ENCODE peak calls at places on chromosome 15, in seven cellular contexts. E is GM23338; V is CD4-positive, alpha-beta T cell; Q is heart right ventricle; G is body of pancreas; R is SK-N-SH; Y is SJSA1. I is an unnamed sample.

GRCh38 chr15:51382787-51383186 is 41.3 kb downstream of the GLDN start:
- DNase-seq in E (peak), V (no peak), Q (no peak), G (no peak), R (peak), Y (no peak), I (no peak)

GRCh38 chr15:34837246-34838016 is 42.1 kb upstream of the ACTC1 start:
- DNase-seq in E (no peak), V (no peak), Q (no peak), G (no peak), R (no peak), Y (peak), I (no peak)

GRCh38 chr15:84398763-84399701 is 163.5 kb downstream of the GOLGA6L4 start:
- DNase-seq in E (peak), V (no peak), Q (no peak), G (no peak), R (no peak), Y (peak), I (no peak)

GRCh38 chr15:101022306-101022705 is 103.1 kb downstream of the LRRK1 start:
- DNase-seq in E (no peak), V (no peak), Q (no peak), G (no peak), R (no peak), Y (peak), I (no peak)

GRCh38 chr15:58340176-58340575 is 91.6 kb upstream of the LIPC start:
- DNase-seq in E (no peak), V (no peak), Q (no peak), G (no peak), R (no peak), Y (no peak), I (no peak)

GRCh38 chr15:51212239-51212638 is 117.5 kb upstream of the TNFAIP8L3 start:
- DNase-seq in E (no peak), V (no peak), Q (no peak), G (no peak), R (no peak), Y (no peak), I (no peak)

GRCh38 chr15:66784174-66784573 is 82.1 kb downstream of the SMAD6 start:
- DNase-seq in E (no peak), V (no peak), Q (no peak), G (no peak), R (no peak), Y (no peak), I (no peak)

GRCh38 chr15:90893175-90894090 is 9.1 kb downstream of the FES start:
- DNase-seq in E (peak), V (no peak), Q (peak), G (no peak), R (peak), Y (no peak), I (no peak)

GRCh38 chr15:57375827-57376694 is at the start of gene CGNL1:
- DNase-seq in E (peak), V (no peak), Q (peak), G (peak), R (peak), Y (no peak), I (no peak)

GRCh38 chr15:95701410-95701809 is 629.1 kb upstream of the NR2F2 start:
- DNase-seq in E (no peak), V (no peak), Q (no peak), G (no peak), R (no peak), Y (no peak), I (no peak)

GRCh38 chr15:101637549-101638318 is 14.4 kb downstream of the TM2D3 start:
- DNase-seq in E (no peak), V (no peak), Q (no peak), G (no peak), R (no peak), Y (no peak), I (no peak)

GRCh38 chr15:26260517-26261133 is 397.5 kb upstream of the ATP10A start:
- DNase-seq in E (peak), V (no peak), Q (peak), G (peak), R (peak), Y (no peak), I (no peak)

GRCh38 chr15:65192016-65192415 is 6.9 kb upstream of the CLPX start:
- DNase-seq in E (peak), V (no peak), Q (no peak), G (no peak), R (no peak), Y (no peak), I (no peak)

GRCh38 chr15:57732526-57733331 is 26.2 kb downstream of the POLR2M start:
- DNase-seq in E (peak), V (peak), Q (no peak), G (peak), R (peak), Y (peak), I (peak)

GRCh38 chr15:49978171-49978570 is 140.9 kb downstream of the ATP8B4 start:
- DNase-seq in E (no peak), V (no peak), Q (no peak), G (no peak), R (no peak), Y (no peak), I (no peak)

GRCh38 chr15:30023798-30024295 is 58.9 kb upstream of the GOLGA8J start:
- DNase-seq in E (no peak), V (no peak), Q (no peak), G (no peak), R (no peak), Y (no peak), I (no peak)

GRCh38 chr15:58247803-58248503 is 109.8 kb downstream of the AQP9 start:
- DNase-seq in E (no peak), V (no peak), Q (peak), G (peak), R (no peak), Y (no peak), I (no peak)

GRCh38 chr15:87387681-87388240 is 868.8 kb downstream of the NTRK3 start:
- DNase-seq in E (no peak), V (no peak), Q (no peak), G (no peak), R (no peak), Y (no peak), I (no peak)

GRCh38 chr15:33963831-33964664 is 4.2 kb upstream of the CHRM5 start:
- DNase-seq in E (peak), V (no peak), Q (no peak), G (no peak), R (peak), Y (no peak), I (peak)

GRCh38 chr15:94225616-94226015 is 5.7 kb upstream of the MCTP2 start:
- DNase-seq in E (no peak), V (no peak), Q (no peak), G (no peak), R (no peak), Y (no peak), I (no peak)

GRCh38 chr15:34753236-34753894 is 1.4 kb downstream of the GJD2 start:
- DNase-seq in E (peak), V (no peak), Q (no peak), G (peak), R (no peak), Y (peak), I (no peak)

GRCh38 chr15:72398648-72399047 is 543 bp downstream of the TMEM202 start:
- DNase-seq in E (no peak), V (no peak), Q (no peak), G (no peak), R (no peak), Y (no peak), I (no peak)

GRCh38 chr15:39016706-39017105 is 452.1 kb upstream of the RASGRP1 start:
- DNase-seq in E (no peak), V (no peak), Q (no peak), G (no peak), R (no peak), Y (no peak), I (no peak)

GRCh38 chr15:87403973-87404372 is 852.6 kb downstream of the NTRK3 start:
- DNase-seq in E (no peak), V (no peak), Q (no peak), G (no peak), R (no peak), Y (no peak), I (no peak)

GRCh38 chr15:90059208-90059985 is 42.9 kb downstream of the IDH2 start:
- DNase-seq in E (peak), V (peak), Q (peak), G (no peak), R (no peak), Y (no peak), I (no peak)

GRCh38 chr15:80777137-80777536 is 2.0 kb upstream of the CEMIP start:
- DNase-seq in E (no peak), V (no peak), Q (no peak), G (no peak), R (no peak), Y (no peak), I (no peak)

GRCh38 chr15:47812436-47813109 is 95.3 kb downstream of the SEMA6D start:
- DNase-seq in E (no peak), V (no peak), Q (no peak), G (no peak), R (no peak), Y (peak), I (peak)

GRCh38 chr15:85500729-85501128 is 120.3 kb downstream of the AKAP13 start:
- DNase-seq in E (no peak), V (no peak), Q (no peak), G (no peak), R (no peak), Y (no peak), I (no peak)

GRCh38 chr15:92820233-92821021 is 79.7 kb upstream of the CHD2 start:
- DNase-seq in E (peak), V (peak), Q (peak), G (peak), R (peak), Y (peak), I (no peak)
- H3K27ac ChIP-seq in E (peak), V (peak), Q (peak), G (peak), R (peak), Y (peak), I (peak)

GRCh38 chr15:63010920-63011693 is 31.4 kb upstream of the TPM1 start:
- DNase-seq in E (no peak), V (no peak), Q (no peak), G (no peak), R (no peak), Y (no peak), I (no peak)
- H3K27ac ChIP-seq in E (no peak), V (no peak), Q (no peak), G (no peak), R (no peak), Y (no peak), I (no peak)

DNA sequence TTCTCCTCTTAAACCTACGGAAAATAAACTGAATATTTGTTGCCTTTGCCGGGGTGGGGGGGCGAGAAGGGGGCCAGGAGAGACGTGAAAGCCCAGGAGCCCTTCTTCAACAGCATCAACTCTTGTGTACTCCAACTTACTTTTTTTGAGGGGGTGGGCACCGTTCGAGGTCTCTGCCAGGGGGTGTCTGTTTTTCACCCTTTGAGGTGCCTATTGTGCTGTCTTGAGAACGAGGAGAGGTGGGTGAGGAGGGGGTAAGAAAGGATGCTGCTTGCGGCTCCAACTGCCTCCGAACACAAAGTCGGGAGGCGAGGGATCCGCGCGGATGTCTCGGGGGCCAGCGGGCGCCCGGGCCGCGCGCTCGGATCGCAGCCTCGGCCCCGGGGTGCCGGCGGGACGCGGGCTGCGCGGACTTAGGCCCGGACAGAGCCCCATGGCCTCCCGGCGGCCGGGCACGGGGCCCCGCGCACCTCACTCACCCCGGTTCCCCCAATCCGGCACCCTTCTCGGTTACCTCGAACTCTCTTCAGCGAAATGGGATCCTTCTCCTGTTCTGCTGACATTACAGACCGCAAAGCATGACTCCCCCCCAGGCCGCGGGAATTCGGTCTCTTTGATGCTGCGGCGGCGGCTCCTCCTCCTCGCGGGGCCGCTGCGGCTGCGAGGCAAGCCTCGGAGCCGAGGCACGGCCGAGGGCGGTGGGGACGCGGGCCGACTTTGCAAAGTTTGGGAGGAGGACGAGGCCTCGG is 650 bp downstream of the PYGO1 start:
- DNase-seq in E (peak), V (no peak), Q (no peak), G (peak), R (peak), Y (peak), I (no peak)
- H3K27ac ChIP-seq in E (no peak), V (no peak), Q (no peak), G (peak), R (peak), Y (peak), I (no peak)

GRCh38 chr15:70004826-70005225 is 92.9 kb downstream of the TLE3 start:
- DNase-seq in E (no peak), V (no peak), Q (no peak), G (no peak), R (no peak), Y (no peak), I (no peak)
- H3K27ac ChIP-seq in E (no peak), V (no peak), Q (no peak), G (no peak), R (no peak), Y (no peak), I (no peak)

GRCh38 chr15:77840962-77841361 is 208.2 kb upstream of the LINGO1 start:
- DNase-seq in E (no peak), V (no peak), Q (no peak), G (no peak), R (no peak), Y (no peak), I (no peak)

GRCh38 chr15:77839970-77840609 is 207.4 kb upstream of the LINGO1 start:
- DNase-seq in E (no peak), V (no peak), Q (no peak), G (no peak), R (no peak), Y (no peak), I (no peak)

GRCh38 chr15:77838061-77838460 is 205.3 kb upstream of the LINGO1 start:
- DNase-seq in E (no peak), V (no peak), Q (no peak), G (no peak), R (no peak), Y (no peak), I (no peak)

GRCh38 chr15:77838595-77838994 is 205.9 kb upstream of the LINGO1 start:
- DNase-seq in E (no peak), V (no peak), Q (no peak), G (no peak), R (no peak), Y (no peak), I (no peak)

GRCh38 chr15:77839431-77839830 is 206.7 kb upstream of the LINGO1 start:
- DNase-seq in E (no peak), V (no peak), Q (no peak), G (no peak), R (no peak), Y (no peak), I (no peak)
- H3K27ac ChIP-seq in E (no peak), V (no peak), Q (no peak), G (no peak), R (no peak), Y (no peak), I (no peak)

DNA sequence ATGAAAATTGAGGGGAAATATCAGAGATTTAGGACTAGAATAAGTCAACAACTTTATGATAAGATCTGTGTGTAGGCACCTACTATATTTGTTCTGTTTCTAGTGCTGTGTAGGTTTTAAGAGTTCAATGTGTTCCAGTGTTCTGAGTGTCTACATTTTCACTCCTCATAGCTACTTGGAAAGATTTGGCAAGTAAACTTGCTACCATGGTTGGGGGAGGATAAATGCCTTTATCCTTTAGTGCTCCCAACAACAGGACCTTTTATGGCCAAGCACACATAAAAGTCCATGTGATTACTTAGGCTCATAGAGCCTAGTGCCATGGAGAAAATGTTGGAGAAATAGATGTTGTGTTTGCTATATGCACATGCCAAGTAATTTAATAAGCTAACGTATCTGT is 64.0 kb downstream of the LYSMD4 start:
- DNase-seq in E (no peak), V (no peak), Q (no peak), G (no peak), R (no peak), Y (no peak), I (no peak)
- H3K27ac ChIP-seq in E (no peak), V (no peak), Q (peak), G (no peak), R (no peak), Y (no peak), I (no peak)

DNA sequence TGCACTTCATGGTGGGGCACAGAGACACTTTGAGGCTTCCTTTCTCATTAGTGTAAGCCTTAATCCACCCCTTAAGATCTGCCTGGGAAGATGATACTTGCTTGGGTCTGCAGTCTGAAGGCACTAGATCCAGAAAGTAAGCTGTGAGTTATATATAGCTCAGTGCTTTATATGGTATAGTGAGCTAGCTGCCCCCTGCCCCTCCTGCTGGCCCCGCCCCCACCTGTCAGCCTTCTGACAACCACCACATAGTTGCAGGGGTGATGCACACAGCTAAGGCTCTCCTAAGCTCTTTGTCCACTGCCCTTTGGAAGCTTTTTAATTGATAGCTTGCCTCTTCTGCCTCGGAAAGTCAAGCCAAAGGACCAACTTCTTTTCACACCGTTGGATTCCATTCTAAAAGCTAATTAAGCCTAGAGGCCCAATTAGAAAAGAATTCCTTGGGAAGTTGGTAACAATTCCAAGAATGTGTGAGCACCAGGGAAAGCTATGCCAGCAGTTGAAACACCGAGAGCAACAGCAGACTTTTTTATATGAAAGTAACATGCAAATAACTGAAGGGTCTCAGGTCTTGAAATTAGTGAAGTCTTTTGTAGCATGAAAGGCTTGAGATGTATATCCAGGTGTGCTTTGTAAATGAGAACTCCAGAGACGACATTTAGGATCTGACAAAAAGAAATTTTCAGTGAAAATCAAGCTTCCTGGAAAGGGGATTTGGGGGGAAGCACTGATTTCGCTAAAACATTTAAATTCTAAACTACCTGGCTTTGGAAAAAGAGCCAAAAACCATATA is 2.3 kb downstream of the TPM1 start:
- DNase-seq in E (peak), V (no peak), Q (peak), G (no peak), R (no peak), Y (peak), I (no peak)
- H3K27ac ChIP-seq in E (peak), V (no peak), Q (peak), G (peak), R (peak), Y (peak), I (peak)

GRCh38 chr15:31300981-31301686 is 25.5 kb upstream of the KLF13 start:
- DNase-seq in E (no peak), V (no peak), Q (no peak), G (no peak), R (peak), Y (peak), I (no peak)
- H3K27ac ChIP-seq in E (no peak), V (no peak), Q (no peak), G (no peak), R (peak), Y (no peak), I (peak)

GRCh38 chr15:32652178-32652577 is 10.7 kb downstream of the SCG5 start:
- DNase-seq in E (no peak), V (no peak), Q (no peak), G (no peak), R (no peak), Y (no peak), I (no peak)

GRCh38 chr15:32656091-32656860 is 14.8 kb downstream of the SCG5 start:
- DNase-seq in E (no peak), V (no peak), Q (no peak), G (no peak), R (no peak), Y (no peak), I (no peak)

GRCh38 chr15:32657941-32658340 is 16.4 kb downstream of the SCG5 start:
- DNase-seq in E (no peak), V (no peak), Q (no peak), G (no peak), R (no peak), Y (no peak), I (no peak)

GRCh38 chr15:32659340-32659831 is 17.9 kb downstream of the SCG5 start:
- DNase-seq in E (no peak), V (no peak), Q (no peak), G (no peak), R (peak), Y (peak), I (peak)

DNA sequence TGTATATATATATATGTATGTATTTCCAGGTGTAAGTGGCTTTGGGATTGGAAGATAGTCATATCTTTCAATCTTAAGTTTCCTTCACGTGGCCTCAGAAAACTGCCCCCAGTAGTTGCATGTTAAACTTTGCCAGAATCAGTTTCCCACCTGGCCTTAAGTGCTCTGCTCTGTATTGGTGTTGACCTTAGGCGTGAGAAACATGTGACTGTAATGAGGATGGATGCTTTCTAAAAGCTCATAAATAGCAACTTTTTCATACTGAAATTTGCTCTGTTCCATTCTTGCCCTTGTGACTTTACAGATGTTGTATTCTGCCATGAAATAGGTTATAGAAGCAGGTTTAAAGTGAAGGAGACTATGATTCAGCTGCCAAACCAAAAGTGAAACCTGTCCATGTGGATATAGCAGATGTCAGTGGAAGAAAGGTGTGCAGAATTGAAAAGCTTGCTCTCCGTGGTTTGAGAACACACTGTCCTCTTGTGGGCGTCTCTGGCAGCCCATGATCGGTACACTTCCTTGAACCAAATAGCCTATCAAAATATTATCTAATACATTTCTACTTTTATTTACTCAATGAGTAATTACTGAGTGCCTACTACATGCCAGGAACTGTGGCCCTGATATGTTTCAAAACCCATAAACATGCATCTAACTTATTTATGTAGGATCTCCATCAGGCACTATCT is 15.8 kb downstream of the SCG5 start:
- DNase-seq in E (no peak), V (no peak), Q (no peak), G (peak), R (no peak), Y (no peak), I (no peak)
- H3K27ac ChIP-seq in E (no peak), V (no peak), Q (no peak), G (peak), R (no peak), Y (no peak), I (no peak)